ENCODE peak calls at places on chromosomes 1 and 21, in ten cellular contexts. B is CD8-positive, alpha-beta T cell; W is activated CD4-positive, CD25-positive, alpha-beta regulatory T cell treated with anti-CD3 and anti-CD28 coated beads, Interleukin-2, amount 50 U/mL, for 72 hours; R is endothelial cell; Y is RPMI7951; J is iPS-NIHi11; H is NCI-H1436; S is HTR-8/SVneo; Z is GM20000; K is amniotic stem cell. N is an unnamed sample.

GRCh38 chr1:86542626-86543025 is 4.3 kb upstream of the CLCA4 start:
- DNase-seq in B (no peak), W (no peak), R (no peak), Y (no peak), J (no peak), H (no peak), S (no peak), Z (no peak), K (no peak), N (no peak)

GRCh38 chr1:210646258-210646616 is 317.5 kb downstream of the HHAT start:
- DNase-seq in B (no peak), W (no peak), R (no peak), Y (no peak), J (no peak), H (no peak), S (no peak), Z (no peak), K (no peak), N (no peak)

GRCh38 chr1:12159826-12160225 is 7.0 kb upstream of the TNFRSF1B start:
- DNase-seq in B (peak), W (no peak), R (no peak), Y (no peak), J (no peak), H (no peak), S (no peak), Z (no peak), K (no peak), N (no peak)

GRCh38 chr1:154745286-154745731 is 124.8 kb downstream of the KCNN3 start:
- DNase-seq in B (no peak), W (no peak), R (no peak), Y (no peak), J (no peak), H (no peak), S (no peak), Z (no peak), K (no peak), N (no peak)

GRCh38 chr1:210792250-210792649 is 341.7 kb downstream of the KCNH1 start:
- DNase-seq in B (no peak), W (no peak), R (no peak), Y (peak), J (no peak), H (no peak), S (no peak), Z (no peak), K (no peak), N (no peak)

GRCh38 chr1:113415256-113416189 is 25.2 kb downstream of the MAGI3 start:
- DNase-seq in B (no peak), W (no peak), R (no peak), Y (peak), J (no peak), H (no peak), S (no peak), Z (no peak), K (no peak), N (no peak)

GRCh38 chr1:69836961-69837636 is 269.4 kb downstream of the LRRC7 start:
- DNase-seq in B (no peak), W (no peak), R (no peak), Y (no peak), J (no peak), H (no peak), S (no peak), Z (no peak), K (no peak), N (no peak)

GRCh38 chr21:15365751-15366392 is 301.1 kb upstream of the NRIP1 start:
- DNase-seq in B (no peak), W (no peak), R (no peak), Y (no peak), J (no peak), H (no peak), S (no peak), Z (no peak), K (no peak), N (no peak)

GRCh38 chr1:207079706-207080246 is 8.9 kb upstream of the C4BPB start:
- DNase-seq in B (no peak), W (no peak), R (no peak), Y (no peak), J (no peak), H (no peak), S (no peak), Z (no peak), K (no peak), N (no peak)

GRCh38 chr1:12711421-12712005 is 4.4 kb upstream of the AADACL3 start:
- DNase-seq in B (no peak), W (no peak), R (no peak), Y (peak), J (no peak), H (no peak), S (no peak), Z (no peak), K (no peak), N (no peak)

GRCh38 chr1:238950786-238951185 is 435.6 kb upstream of the CHRM3 start:
- DNase-seq in B (no peak), W (no peak), R (no peak), Y (peak), J (no peak), H (no peak), S (no peak), Z (no peak), K (no peak), N (no peak)

GRCh38 chr1:68975534-68975933 is 478.7 kb upstream of the DEPDC1 start:
- DNase-seq in B (no peak), W (no peak), R (no peak), Y (no peak), J (peak), H (no peak), S (no peak), Z (no peak), K (no peak), N (no peak)

GRCh38 chr1:110570307-110570706 is 35.9 kb downstream of the KCNA2 start:
- DNase-seq in B (no peak), W (no peak), R (no peak), Y (no peak), J (no peak), H (no peak), S (no peak), Z (no peak), K (no peak), N (no peak)

GRCh38 chr1:203197625-203198024 is 11.1 kb upstream of the CHI3L1 start:
- DNase-seq in B (no peak), W (no peak), R (no peak), Y (peak), J (no peak), H (no peak), S (peak), Z (no peak), K (peak), N (no peak)

GRCh38 chr21:32728455-32729237 is 833 bp upstream of the SYNJ1 start:
- DNase-seq in B (no peak), W (no peak), R (no peak), Y (no peak), J (no peak), H (no peak), S (no peak), Z (no peak), K (no peak), N (no peak)

GRCh38 chr1:11184973-11185372 is 4.2 kb upstream of the ANGPTL7 start:
- DNase-seq in B (no peak), W (no peak), R (no peak), Y (no peak), J (no peak), H (no peak), S (no peak), Z (no peak), K (no peak), N (no peak)

GRCh38 chr21:14888202-14888601 is 176.6 kb downstream of the NRIP1 start:
- DNase-seq in B (no peak), W (no peak), R (no peak), Y (no peak), J (no peak), H (peak), S (no peak), Z (no peak), K (no peak), N (no peak)

GRCh38 chr1:176533020-176533419 is 70.0 kb downstream of the PAPPA2 start:
- DNase-seq in B (no peak), W (no peak), R (no peak), Y (no peak), J (no peak), H (no peak), S (no peak), Z (no peak), K (no peak), N (no peak)

GRCh38 chr1:67651031-67651430 is 34.0 kb upstream of the GADD45A start:
- DNase-seq in B (no peak), W (no peak), R (no peak), Y (no peak), J (no peak), H (no peak), S (no peak), Z (no peak), K (no peak), N (no peak)

GRCh38 chr1:220487297-220487820 is 40.6 kb upstream of the MARK1 start:
- DNase-seq in B (no peak), W (no peak), R (peak), Y (peak), J (peak), H (peak), S (peak), Z (no peak), K (no peak), N (no peak)

GRCh38 chr1:24909388-24909898 is 20.6 kb downstream of the RUNX3 start:
- DNase-seq in B (no peak), W (no peak), R (peak), Y (no peak), J (peak), H (no peak), S (no peak), Z (no peak), K (no peak), N (peak)

GRCh38 chr1:21149430-21149861 is 27.3 kb downstream of the EIF4G3 start:
- DNase-seq in B (no peak), W (no peak), R (peak), Y (peak), J (no peak), H (no peak), S (no peak), Z (no peak), K (peak), N (no peak)

GRCh38 chr1:198696211-198696610 is 57.4 kb downstream of the PTPRC start:
- DNase-seq in B (no peak), W (no peak), R (no peak), Y (no peak), J (no peak), H (no peak), S (no peak), Z (no peak), K (no peak), N (no peak)

GRCh38 chr1:219041141-219041540 is 132.5 kb upstream of the LYPLAL1 start:
- DNase-seq in B (no peak), W (no peak), R (no peak), Y (peak), J (no peak), H (no peak), S (peak), Z (no peak), K (no peak), N (no peak)

GRCh38 chr21:37380349-37381323 is 14.1 kb downstream of the DYRK1A start:
- DNase-seq in B (no peak), W (no peak), R (no peak), Y (no peak), J (peak), H (no peak), S (no peak), Z (no peak), K (no peak), N (no peak)

GRCh38 chr1:36304970-36305914 is 926 bp upstream of the SH3D21 start:
- DNase-seq in B (no peak), W (no peak), R (no peak), Y (no peak), J (no peak), H (no peak), S (no peak), Z (no peak), K (no peak), N (no peak)

GRCh38 chr1:65256860-65257719 is 52.3 kb upstream of the DNAJC6 start:
- DNase-seq in B (no peak), W (no peak), R (no peak), Y (no peak), J (no peak), H (no peak), S (no peak), Z (no peak), K (no peak), N (no peak)

GRCh38 chr21:25459993-25460392 is 147.3 kb downstream of the MRPL39 start:
- DNase-seq in B (no peak), W (no peak), R (no peak), Y (no peak), J (no peak), H (no peak), S (no peak), Z (no peak), K (no peak), N (no peak)

GRCh38 chr1:212401838-212402582 is 12.7 kb downstream of the PACC1 start:
- DNase-seq in B (no peak), W (no peak), R (no peak), Y (peak), J (no peak), H (no peak), S (no peak), Z (no peak), K (no peak), N (no peak)

GRCh38 chr1:211247921-211248320 is 11.2 kb upstream of the RCOR3 start:
- DNase-seq in B (no peak), W (no peak), R (no peak), Y (no peak), J (no peak), H (peak), S (no peak), Z (no peak), K (no peak), N (no peak)

GRCh38 chr1:205523891-205524793 is 19.7 kb downstream of the CDK18 start:
- DNase-seq in B (peak), W (peak), R (peak), Y (peak), J (peak), H (peak), S (peak), Z (peak), K (peak), N (peak)

GRCh38 chr1:53249706-53250105 is 11.4 kb upstream of the MAGOH start:
- DNase-seq in B (no peak), W (no peak), R (no peak), Y (no peak), J (no peak), H (no peak), S (no peak), Z (no peak), K (no peak), N (no peak)

GRCh38 chr1:76782777-76783176 is 84.5 kb upstream of the ST6GALNAC5 start:
- DNase-seq in B (no peak), W (no peak), R (no peak), Y (no peak), J (no peak), H (no peak), S (no peak), Z (no peak), K (no peak), N (no peak)

GRCh38 chr1:33472349-33472980 is at the start of gene ZSCAN20:
- DNase-seq in B (peak), W (peak), R (peak), Y (peak), J (peak), H (peak), S (peak), Z (peak), K (peak), N (peak)